ENCODE peak calls at places on chromosomes 6 and 20, in ten cellular contexts. One of them, this sample, is unnamed.

GRCh38 chr6:163309491-163310026 is 105.0 kb upstream of the QKI start:
- DNase-seq in prostate gland: no peak
- DNase-seq in left ventricle myocardium inferior: no peak
- DNase-seq in lower leg skin: no peak
- DNase-seq in esophagus squamous epithelium: no peak
- DNase-seq in astrocyte of the spinal cord: peak
- DNase-seq in GM12865: no peak
- DNase-seq in adrenal gland: peak
- DNase-seq in brain microvascular endothelial cell: no peak
- DNase-seq in lower lobe of right lung: no peak
- DNase-seq in this sample: peak

GRCh38 chr20:13333793-13334192 is 112.7 kb downstream of the ISM1 start:
- DNase-seq in brain microvascular endothelial cell: no peak
- DNase-seq in lower lobe of right lung: no peak
- DNase-seq in left ventricle myocardium inferior: no peak
- DNase-seq in prostate gland: no peak
- DNase-seq in adrenal gland: no peak
- DNase-seq in esophagus squamous epithelium: no peak
- DNase-seq in astrocyte of the spinal cord: no peak
- DNase-seq in GM12865: no peak
- DNase-seq in lower leg skin: no peak
- DNase-seq in this sample: peak

GRCh38 chr20:5511082-5511481 is 194.3 kb upstream of the PROKR2 start:
- DNase-seq in lower leg skin: peak
- DNase-seq in astrocyte of the spinal cord: no peak
- DNase-seq in brain microvascular endothelial cell: no peak
- DNase-seq in left ventricle myocardium inferior: no peak
- DNase-seq in esophagus squamous epithelium: no peak
- DNase-seq in lower lobe of right lung: no peak
- DNase-seq in adrenal gland: no peak
- DNase-seq in GM12865: no peak
- DNase-seq in prostate gland: no peak
- DNase-seq in this sample: no peak

GRCh38 chr20:31595654-31596411 is 9.3 kb upstream of the ID1 start:
- DNase-seq in brain microvascular endothelial cell: no peak
- DNase-seq in GM12865: no peak
- DNase-seq in esophagus squamous epithelium: no peak
- DNase-seq in adrenal gland: peak
- DNase-seq in left ventricle myocardium inferior: peak
- DNase-seq in prostate gland: no peak
- DNase-seq in lower lobe of right lung: peak
- DNase-seq in lower leg skin: peak
- DNase-seq in astrocyte of the spinal cord: peak
- DNase-seq in this sample: peak

GRCh38 chr20:57065646-57066045 is 200.8 kb downstream of the BMP7 start:
- DNase-seq in adrenal gland: no peak
- DNase-seq in GM12865: no peak
- DNase-seq in astrocyte of the spinal cord: peak
- DNase-seq in esophagus squamous epithelium: no peak
- DNase-seq in lower lobe of right lung: no peak
- DNase-seq in brain microvascular endothelial cell: peak
- DNase-seq in prostate gland: no peak
- DNase-seq in lower leg skin: no peak
- DNase-seq in left ventricle myocardium inferior: no peak
- DNase-seq in this sample: peak

GRCh38 chr6:132063738-132064137 is 112.6 kb upstream of the CCN2 start:
- DNase-seq in astrocyte of the spinal cord: peak
- DNase-seq in lower leg skin: no peak
- DNase-seq in adrenal gland: no peak
- DNase-seq in lower lobe of right lung: no peak
- DNase-seq in brain microvascular endothelial cell: peak
- DNase-seq in GM12865: no peak
- DNase-seq in left ventricle myocardium inferior: no peak
- DNase-seq in prostate gland: no peak
- DNase-seq in esophagus squamous epithelium: no peak
- DNase-seq in this sample: peak

GRCh38 chr6:168158280-168158979 is 79.4 kb upstream of the FRMD1 start:
- DNase-seq in esophagus squamous epithelium: no peak
- DNase-seq in prostate gland: peak
- DNase-seq in lower lobe of right lung: no peak
- DNase-seq in astrocyte of the spinal cord: peak
- DNase-seq in lower leg skin: peak
- DNase-seq in left ventricle myocardium inferior: no peak
- DNase-seq in adrenal gland: no peak
- DNase-seq in GM12865: no peak
- DNase-seq in brain microvascular endothelial cell: no peak
- DNase-seq in this sample: no peak

GRCh38 chr6:2959909-2960719 is 11.3 kb downstream of the SERPINB6 start:
- DNase-seq in esophagus squamous epithelium: no peak
- DNase-seq in left ventricle myocardium inferior: no peak
- DNase-seq in astrocyte of the spinal cord: peak
- DNase-seq in brain microvascular endothelial cell: peak
- DNase-seq in GM12865: no peak
- DNase-seq in adrenal gland: peak
- DNase-seq in lower lobe of right lung: no peak
- DNase-seq in lower leg skin: peak
- DNase-seq in prostate gland: peak
- DNase-seq in this sample: peak

GRCh38 chr6:166705070-166705469 is 78.0 kb upstream of the RPS6KA2 start:
- DNase-seq in astrocyte of the spinal cord: no peak
- DNase-seq in lower leg skin: no peak
- DNase-seq in GM12865: no peak
- DNase-seq in left ventricle myocardium inferior: no peak
- DNase-seq in lower lobe of right lung: no peak
- DNase-seq in prostate gland: peak
- DNase-seq in brain microvascular endothelial cell: no peak
- DNase-seq in esophagus squamous epithelium: no peak
- DNase-seq in adrenal gland: peak
- DNase-seq in this sample: no peak
- TF ChIP-seq CTCF in astrocyte of the spinal cord: no peak
- TF ChIP-seq CTCF in lower leg skin: no peak
- TF ChIP-seq CTCF in GM12865: no peak
- TF ChIP-seq CTCF in left ventricle myocardium inferior: no peak
- TF ChIP-seq CTCF in lower lobe of right lung: no peak
- TF ChIP-seq CTCF in prostate gland: no peak
- TF ChIP-seq CTCF in brain microvascular endothelial cell: no peak
- TF ChIP-seq CTCF in esophagus squamous epithelium: no peak
- TF ChIP-seq CTCF in adrenal gland: no peak
- TF ChIP-seq CTCF in this sample: no peak

GRCh38 chr6:30321692-30322388 is 4.9 kb upstream of the TRIM39 start:
- DNase-seq in esophagus squamous epithelium: no peak
- DNase-seq in lower leg skin: no peak
- DNase-seq in lower lobe of right lung: no peak
- DNase-seq in prostate gland: no peak
- DNase-seq in GM12865: no peak
- DNase-seq in astrocyte of the spinal cord: no peak
- DNase-seq in left ventricle myocardium inferior: no peak
- DNase-seq in adrenal gland: no peak
- DNase-seq in brain microvascular endothelial cell: no peak
- DNase-seq in this sample: no peak
- H3K4me3 ChIP-seq in esophagus squamous epithelium: no peak
- H3K4me3 ChIP-seq in lower leg skin: no peak
- H3K4me3 ChIP-seq in lower lobe of right lung: no peak
- H3K4me3 ChIP-seq in prostate gland: no peak
- H3K4me3 ChIP-seq in GM12865: no peak
- H3K4me3 ChIP-seq in astrocyte of the spinal cord: no peak
- H3K4me3 ChIP-seq in left ventricle myocardium inferior: no peak
- H3K4me3 ChIP-seq in adrenal gland: no peak
- H3K4me3 ChIP-seq in brain microvascular endothelial cell: no peak
- H3K4me3 ChIP-seq in this sample: no peak

DNA sequence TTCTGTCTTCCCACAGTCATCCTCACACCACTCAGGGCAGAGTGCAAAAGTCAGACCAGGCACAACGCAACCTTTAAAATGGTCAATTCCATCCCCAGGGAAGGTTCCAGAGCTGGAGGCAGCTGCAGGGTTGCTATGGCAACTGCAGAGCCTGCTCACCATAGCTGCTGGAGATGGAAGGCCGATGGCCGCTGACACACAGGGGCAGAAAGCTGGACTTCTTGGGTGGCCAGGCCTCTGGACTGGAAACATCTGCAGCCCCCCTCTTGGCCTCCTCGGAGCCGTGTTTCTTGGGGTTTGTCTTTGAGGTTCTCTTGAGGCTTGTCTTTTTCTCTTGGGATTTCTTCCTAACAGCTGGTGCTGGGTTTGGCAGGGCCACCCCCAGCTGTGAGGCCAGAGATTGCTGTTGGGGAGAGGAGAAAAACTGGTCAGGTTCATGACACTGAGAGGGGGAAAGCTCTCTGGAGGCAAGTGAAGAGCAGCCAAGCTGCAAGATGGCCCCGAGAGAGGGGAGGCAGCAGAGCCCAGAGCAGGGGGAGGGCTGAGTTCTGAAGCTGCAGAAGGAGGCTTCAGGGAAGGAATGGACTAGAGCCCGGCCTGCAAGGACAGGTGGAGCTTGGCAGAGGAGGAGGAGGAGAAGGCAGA is 10.2 kb downstream of the BNIP5 start:
- DNase-seq in brain microvascular endothelial cell: no peak
- DNase-seq in GM12865: no peak
- DNase-seq in astrocyte of the spinal cord: no peak
- DNase-seq in left ventricle myocardium inferior: no peak
- DNase-seq in adrenal gland: peak
- DNase-seq in lower lobe of right lung: no peak
- DNase-seq in esophagus squamous epithelium: no peak
- DNase-seq in lower leg skin: no peak
- DNase-seq in prostate gland: no peak
- DNase-seq in this sample: peak
- TF ChIP-seq CTCF in brain microvascular endothelial cell: no peak
- TF ChIP-seq CTCF in GM12865: no peak
- TF ChIP-seq CTCF in astrocyte of the spinal cord: no peak
- TF ChIP-seq CTCF in left ventricle myocardium inferior: no peak
- TF ChIP-seq CTCF in adrenal gland: no peak
- TF ChIP-seq CTCF in lower lobe of right lung: no peak
- TF ChIP-seq CTCF in esophagus squamous epithelium: no peak
- TF ChIP-seq CTCF in lower leg skin: no peak
- TF ChIP-seq CTCF in prostate gland: no peak
- TF ChIP-seq CTCF in this sample: no peak

GRCh38 chr6:83431545-83432165 is 804 bp upstream of the ME1 start:
- DNase-seq in lower leg skin: no peak
- DNase-seq in GM12865: peak
- DNase-seq in astrocyte of the spinal cord: no peak
- DNase-seq in brain microvascular endothelial cell: no peak
- DNase-seq in adrenal gland: peak
- DNase-seq in left ventricle myocardium inferior: no peak
- DNase-seq in esophagus squamous epithelium: no peak
- DNase-seq in prostate gland: no peak
- DNase-seq in lower lobe of right lung: no peak
- DNase-seq in this sample: no peak

GRCh38 chr6:83432626-83433025 is 1.8 kb upstream of the ME1 start:
- DNase-seq in adrenal gland: no peak
- DNase-seq in left ventricle myocardium inferior: no peak
- DNase-seq in lower lobe of right lung: no peak
- DNase-seq in esophagus squamous epithelium: no peak
- DNase-seq in astrocyte of the spinal cord: no peak
- DNase-seq in brain microvascular endothelial cell: no peak
- DNase-seq in lower leg skin: no peak
- DNase-seq in prostate gland: no peak
- DNase-seq in GM12865: no peak
- DNase-seq in this sample: peak

GRCh38 chr6:83430606-83431544 is at the start of gene ME1:
- DNase-seq in GM12865: peak
- DNase-seq in lower lobe of right lung: peak
- DNase-seq in brain microvascular endothelial cell: peak
- DNase-seq in left ventricle myocardium inferior: peak
- DNase-seq in esophagus squamous epithelium: no peak
- DNase-seq in prostate gland: peak
- DNase-seq in adrenal gland: peak
- DNase-seq in astrocyte of the spinal cord: peak
- DNase-seq in lower leg skin: peak
- DNase-seq in this sample: peak

GRCh38 chr6:83429269-83429668 is 1.6 kb downstream of the ME1 start:
- DNase-seq in lower lobe of right lung: no peak
- DNase-seq in astrocyte of the spinal cord: no peak
- DNase-seq in esophagus squamous epithelium: no peak
- DNase-seq in left ventricle myocardium inferior: no peak
- DNase-seq in adrenal gland: no peak
- DNase-seq in prostate gland: no peak
- DNase-seq in brain microvascular endothelial cell: no peak
- DNase-seq in lower leg skin: no peak
- DNase-seq in GM12865: no peak
- DNase-seq in this sample: no peak

GRCh38 chr6:83429857-83430605 is 820 bp downstream of the ME1 start:
- DNase-seq in left ventricle myocardium inferior: no peak
- DNase-seq in lower lobe of right lung: peak
- DNase-seq in adrenal gland: peak
- DNase-seq in astrocyte of the spinal cord: peak
- DNase-seq in brain microvascular endothelial cell: peak
- DNase-seq in GM12865: peak
- DNase-seq in lower leg skin: no peak
- DNase-seq in prostate gland: peak
- DNase-seq in esophagus squamous epithelium: no peak
- DNase-seq in this sample: peak
- H3K4me3 ChIP-seq in left ventricle myocardium inferior: peak
- H3K4me3 ChIP-seq in lower lobe of right lung: peak
- H3K4me3 ChIP-seq in adrenal gland: peak
- H3K4me3 ChIP-seq in astrocyte of the spinal cord: peak
- H3K4me3 ChIP-seq in brain microvascular endothelial cell: peak
- H3K4me3 ChIP-seq in GM12865: peak
- H3K4me3 ChIP-seq in lower leg skin: peak
- H3K4me3 ChIP-seq in prostate gland: peak
- H3K4me3 ChIP-seq in esophagus squamous epithelium: peak
- H3K4me3 ChIP-seq in this sample: peak